ENCODE peak calls at places on chromosomes 7 and 10, in four cellular contexts. Y is GM12865; S is fibroblast of mammary gland; U is activated CD8-positive, alpha-beta T cell treated with anti-CD3 and anti-CD28 coated beads for 36 hours. X is an unnamed sample.

GRCh38 chr10:49614242-49615198 is 683 bp downstream of the CHAT start:
- DNase-seq in Y (no peak), S (no peak), U (no peak), X (no peak)

GRCh38 chr7:144438759-144439158 is 35.3 kb upstream of the NOBOX start:
- DNase-seq in Y (no peak), S (no peak), U (no peak), X (no peak)

GRCh38 chr7:39678935-39679690 is 55.7 kb downstream of the RALA start:
- DNase-seq in Y (no peak), S (no peak), U (no peak), X (no peak)

GRCh38 chr7:38207843-38208242 is 29.8 kb downstream of the STARD3NL start:
- DNase-seq in Y (no peak), S (no peak), U (no peak), X (no peak)

GRCh38 chr10:28946479-28946878 is 269.2 kb downstream of the BAMBI start:
- DNase-seq in Y (no peak), S (peak), U (no peak), X (no peak)

GRCh38 chr7:132580277-132580676 is 4.0 kb upstream of the PLXNA4 start:
- DNase-seq in Y (peak), S (peak), U (peak), X (no peak)

GRCh38 chr10:1368772-1369171 is 312.6 kb downstream of the WDR37 start:
- DNase-seq in Y (peak), S (no peak), U (peak), X (peak)

GRCh38 chr7:121020243-121020642 is 31.7 kb downstream of the CPED1 start:
- DNase-seq in Y (no peak), S (peak), U (no peak), X (no peak)

GRCh38 chr7:35253680-35254495 is at the start of gene TBX20:
- DNase-seq in Y (peak), S (peak), U (peak), X (peak)

GRCh38 chr10:105840288-105840770 is 1199.2 kb downstream of the SORCS3 start:
- DNase-seq in Y (no peak), S (no peak), U (no peak), X (no peak)

GRCh38 chr10:4555920-4556319 is 270.1 kb upstream of the AKR1E2 start:
- DNase-seq in Y (no peak), S (no peak), U (no peak), X (no peak)

GRCh38 chr10:124704428-124704805 is 39.8 kb downstream of the FAM53B start:
- DNase-seq in Y (no peak), S (no peak), U (no peak), X (no peak)

GRCh38 chr10:85319826-85320225 is 991.4 kb downstream of the CCSER2 start:
- DNase-seq in Y (no peak), S (no peak), U (no peak), X (no peak)

GRCh38 chr10:25125151-25125550 is 49.6 kb upstream of the GPR158 start:
- DNase-seq in Y (no peak), S (no peak), U (no peak), X (peak)

GRCh38 chr10:33337335-33337854 is 2.9 kb upstream of the NRP1 start:
- DNase-seq in Y (no peak), S (peak), U (no peak), X (peak)

GRCh38 chr7:19284596-19285300 is 139.5 kb upstream of the FERD3L start:
- DNase-seq in Y (no peak), S (peak), U (no peak), X (no peak)

GRCh38 chr10:3687510-3688081 is 97.4 kb downstream of the KLF6 start:
- DNase-seq in Y (no peak), S (no peak), U (no peak), X (no peak)

GRCh38 chr7:114175140-114175539 is 239.5 kb upstream of the FOXP2 start:
- DNase-seq in Y (no peak), S (peak), U (no peak), X (no peak)

GRCh38 chr10:89655722-89656121 is 10.7 kb upstream of the PANK1 start:
- DNase-seq in Y (no peak), S (no peak), U (no peak), X (no peak)

GRCh38 chr7:16417958-16418357 is 3.4 kb downstream of the CRPPA start:
- DNase-seq in Y (no peak), S (peak), U (peak), X (no peak)

GRCh38 chr7:94129443-94130140 is 125.4 kb upstream of the BET1 start:
- DNase-seq in Y (no peak), S (peak), U (no peak), X (no peak)

GRCh38 chr10:114256822-114257221 is 17.8 kb downstream of the VWA2 start:
- DNase-seq in Y (no peak), S (no peak), U (no peak), X (no peak)

GRCh38 chr7:154917214-154918160 is 85.4 kb downstream of the PAXIP1 start:
- DNase-seq in Y (no peak), S (no peak), U (no peak), X (no peak)

GRCh38 chr7:150977382-150978135 is 562 bp downstream of the KCNH2 start:
- DNase-seq in Y (no peak), S (no peak), U (no peak), X (no peak)

GRCh38 chr10:114319406-114320248 is 80.6 kb downstream of the VWA2 start:
- DNase-seq in Y (no peak), S (no peak), U (no peak), X (no peak)

GRCh38 chr7:120819861-120820260 is 38.1 kb downstream of the TSPAN12 start:
- DNase-seq in Y (peak), S (no peak), U (no peak), X (no peak)

GRCh38 chr7:64775289-64775688 is 18.9 kb upstream of the ZNF138 start:
- DNase-seq in Y (no peak), S (peak), U (no peak), X (no peak)

GRCh38 chr10:4081691-4082111 is 296.7 kb upstream of the KLF6 start:
- DNase-seq in Y (no peak), S (peak), U (no peak), X (no peak)

GRCh38 chr10:82742478-82742877 is 867.5 kb downstream of the NRG3 start:
- DNase-seq in Y (no peak), S (peak), U (no peak), X (no peak)

GRCh38 chr10:31944071-31944433 is 15.4 kb upstream of the ARHGAP12 start:
- DNase-seq in Y (no peak), S (no peak), U (no peak), X (no peak)

GRCh38 chr10:31949266-31949665 is 20.6 kb upstream of the ARHGAP12 start:
- DNase-seq in Y (no peak), S (no peak), U (no peak), X (no peak)

GRCh38 chr10:31945392-31945791 is 16.8 kb upstream of the ARHGAP12 start:
- DNase-seq in Y (no peak), S (no peak), U (no peak), X (no peak)

GRCh38 chr10:31947144-31947926 is 18.7 kb upstream of the ARHGAP12 start:
- DNase-seq in Y (peak), S (peak), U (no peak), X (no peak)

DNA sequence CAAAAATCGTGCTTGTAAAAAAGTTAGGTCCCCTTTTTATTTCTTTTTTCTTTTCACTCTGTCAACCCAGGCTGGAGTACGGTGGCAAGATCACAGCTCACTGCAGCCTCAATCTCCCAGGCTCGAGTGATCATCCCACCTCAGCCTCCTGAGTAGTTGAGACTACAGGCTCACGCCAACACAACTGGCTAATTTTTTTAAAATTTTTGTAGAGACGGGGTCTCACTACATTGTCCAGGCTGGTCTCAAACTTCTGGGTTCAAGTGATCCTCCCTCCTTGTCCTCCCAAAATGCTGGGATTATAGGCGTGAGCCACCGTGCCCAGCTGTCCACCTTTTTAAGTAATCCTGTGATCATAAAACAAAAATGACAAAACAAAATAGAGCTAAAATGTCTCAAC is 19.4 kb upstream of the ARHGAP12 start:
- DNase-seq in Y (no peak), S (no peak), U (no peak), X (no peak)
- TF ChIP-seq CTCF in Y (no peak), S (no peak), U (no peak), X (no peak)

DNA sequence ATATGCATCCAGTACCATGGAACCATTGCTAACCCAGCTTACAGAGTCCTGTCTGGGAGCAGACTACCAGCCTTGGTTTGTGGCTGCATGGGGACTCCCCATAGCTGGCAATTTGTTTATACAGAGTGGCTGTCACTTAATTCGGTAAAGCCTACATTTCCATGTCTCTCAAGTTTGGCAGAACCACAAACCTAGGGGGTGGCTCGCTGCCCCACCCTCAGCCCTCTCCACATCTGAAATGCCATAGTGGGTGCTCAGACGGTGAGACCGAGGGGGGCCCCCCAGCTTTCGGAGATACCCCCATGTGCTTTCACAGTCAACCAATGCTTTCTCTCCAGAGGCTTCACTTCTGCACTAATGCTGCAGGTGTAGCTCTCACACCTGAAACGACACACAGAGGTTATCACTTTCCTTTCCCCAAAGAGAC is 75.5 kb upstream of the KAT6B start:
- DNase-seq in Y (peak), S (no peak), U (peak), X (no peak)
- TF ChIP-seq CTCF in Y (peak), S (no peak), U (no peak), X (no peak)

GRCh38 chr10:44464503-44464902 is 79.6 kb upstream of the CXCL12 start:
- DNase-seq in Y (no peak), S (no peak), U (no peak), X (no peak)
- TF ChIP-seq CTCF in Y (no peak), S (peak), U (no peak), X (peak)

DNA sequence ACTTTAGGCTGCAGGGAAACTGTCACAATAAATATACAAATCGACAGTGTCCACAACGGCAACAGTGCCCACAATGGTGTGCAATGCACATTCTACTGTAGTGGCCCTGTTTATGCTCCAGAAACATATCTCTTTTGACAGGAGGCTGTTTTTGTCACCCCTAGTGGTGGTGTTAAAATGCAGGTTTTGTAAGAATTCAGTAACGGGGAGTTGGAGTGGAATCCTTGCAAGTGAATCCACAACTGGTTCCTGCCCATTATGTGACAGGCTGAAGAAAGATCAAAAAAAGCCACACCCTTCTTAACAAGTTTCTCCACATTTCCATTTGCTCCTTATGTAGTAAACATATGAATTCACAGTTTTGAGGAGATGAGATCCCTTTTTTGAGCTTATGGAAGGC is 58.5 kb downstream of the BEND7 start:
- DNase-seq in Y (no peak), S (no peak), U (no peak), X (no peak)
- TF ChIP-seq CTCF in Y (peak), S (peak), U (no peak), X (peak)